ENCODE peak calls at places on chromosomes 6 and 20, in eight cellular contexts. V, W, M, N, R, A, Z and O are unnamed samples.
A peak's percentile ranks its signal among the peaks of the same experiment; 100 is the strongest.

GRCh38 chr6:43829470-43829869 is 59.5 kb downstream of the VEGFA start:
- DNase-seq in V (no peak), W (no peak), M (no peak), N (no peak), R (no peak), A (no peak), Z (no peak), O (no peak)

GRCh38 chr20:53582574-53583351 is 10.9 kb downstream of the ZNF217 start:
- DNase-seq in V (no peak), W (no peak), M (peak; percentile 63), N (peak; percentile 82), R (peak; percentile 77), A (peak; percentile 83), Z (peak; percentile 49), O (peak; percentile 74)

GRCh38 chr6:39688494-39688893 is 36.7 kb downstream of the KIF6 start:
- DNase-seq in V (no peak), W (no peak), M (no peak), N (no peak), R (peak; percentile 13), A (peak; percentile 70), Z (no peak), O (peak; percentile 44)

GRCh38 chr6:166476061-166476591 is 93.4 kb upstream of the MPC1 start:
- DNase-seq in V (no peak), W (no peak), M (no peak), N (no peak), R (no peak), A (no peak), Z (no peak), O (no peak)

GRCh38 chr6:42453027-42453648 is 1.4 kb upstream of the TRERF1 start:
- DNase-seq in V (peak; percentile 69), W (peak; percentile 86), M (peak; percentile 90), N (peak; percentile 58), R (peak; percentile 78), A (peak; percentile 83), Z (peak; percentile 93), O (no peak)

GRCh38 chr6:154356118-154356517 is 485 bp downstream of the IPCEF1 start:
- DNase-seq in V (no peak), W (no peak), M (no peak), N (no peak), R (no peak), A (no peak), Z (no peak), O (no peak)

GRCh38 chr6:166021429-166021828 is 146.2 kb downstream of the TBXT start:
- DNase-seq in V (no peak), W (no peak), M (no peak), N (no peak), R (no peak), A (no peak), Z (no peak), O (no peak)

GRCh38 chr6:128696651-128697391 is 176.4 kb upstream of the PTPRK start:
- DNase-seq in V (peak; percentile 16), W (no peak), M (no peak), N (no peak), R (peak; percentile 33), A (peak; percentile 74), Z (no peak), O (peak; percentile 39)

GRCh38 chr6:117590447-117590846 is 11.9 kb downstream of the GOPC start:
- DNase-seq in V (no peak), W (no peak), M (no peak), N (no peak), R (no peak), A (no peak), Z (no peak), O (no peak)

GRCh38 chr20:24990810-24991252 is 1.7 kb downstream of the APMAP start:
- DNase-seq in V (no peak), W (peak; percentile 15), M (no peak), N (no peak), R (no peak), A (no peak), Z (no peak), O (no peak)

GRCh38 chr20:33169176-33169794 is 1.3 kb downstream of the BPIFA2 start:
- DNase-seq in V (no peak), W (peak; percentile 31), M (no peak), N (no peak), R (no peak), A (peak; percentile 8), Z (no peak), O (no peak)

GRCh38 chr6:143677891-143678737 is at the start of gene PHACTR2:
- DNase-seq in V (peak; percentile 54), W (peak; percentile 73), M (peak; percentile 79), N (no peak), R (no peak), A (peak; percentile 63), Z (peak; percentile 88), O (peak; percentile 28)

GRCh38 chr20:46361386-46361785 is 45.0 kb downstream of the ELMO2 start:
- DNase-seq in V (no peak), W (no peak), M (peak; percentile 41), N (no peak), R (no peak), A (no peak), Z (no peak), O (no peak)

GRCh38 chr6:83804886-83805285 is 48.3 kb upstream of the RIPPLY2 start:
- DNase-seq in V (no peak), W (no peak), M (no peak), N (no peak), R (no peak), A (no peak), Z (no peak), O (no peak)

GRCh38 chr20:57072184-57072583 is 194.3 kb downstream of the BMP7 start:
- DNase-seq in V (no peak), W (no peak), M (peak; percentile 26), N (no peak), R (no peak), A (no peak), Z (no peak), O (no peak)

GRCh38 chr6:142867355-142867801 is 77.6 kb downstream of the HIVEP2 start:
- DNase-seq in V (no peak), W (no peak), M (no peak), N (no peak), R (no peak), A (no peak), Z (no peak), O (no peak)

GRCh38 chr6:155645328-155645727 is 189.7 kb upstream of the NOX3 start:
- DNase-seq in V (no peak), W (no peak), M (no peak), N (no peak), R (no peak), A (peak; percentile 27), Z (no peak), O (peak; percentile 6)

GRCh38 chr20:61526907-61527306 is 274.8 kb downstream of the CDH4 start:
- DNase-seq in V (no peak), W (no peak), M (no peak), N (no peak), R (no peak), A (no peak), Z (no peak), O (no peak)

DNA sequence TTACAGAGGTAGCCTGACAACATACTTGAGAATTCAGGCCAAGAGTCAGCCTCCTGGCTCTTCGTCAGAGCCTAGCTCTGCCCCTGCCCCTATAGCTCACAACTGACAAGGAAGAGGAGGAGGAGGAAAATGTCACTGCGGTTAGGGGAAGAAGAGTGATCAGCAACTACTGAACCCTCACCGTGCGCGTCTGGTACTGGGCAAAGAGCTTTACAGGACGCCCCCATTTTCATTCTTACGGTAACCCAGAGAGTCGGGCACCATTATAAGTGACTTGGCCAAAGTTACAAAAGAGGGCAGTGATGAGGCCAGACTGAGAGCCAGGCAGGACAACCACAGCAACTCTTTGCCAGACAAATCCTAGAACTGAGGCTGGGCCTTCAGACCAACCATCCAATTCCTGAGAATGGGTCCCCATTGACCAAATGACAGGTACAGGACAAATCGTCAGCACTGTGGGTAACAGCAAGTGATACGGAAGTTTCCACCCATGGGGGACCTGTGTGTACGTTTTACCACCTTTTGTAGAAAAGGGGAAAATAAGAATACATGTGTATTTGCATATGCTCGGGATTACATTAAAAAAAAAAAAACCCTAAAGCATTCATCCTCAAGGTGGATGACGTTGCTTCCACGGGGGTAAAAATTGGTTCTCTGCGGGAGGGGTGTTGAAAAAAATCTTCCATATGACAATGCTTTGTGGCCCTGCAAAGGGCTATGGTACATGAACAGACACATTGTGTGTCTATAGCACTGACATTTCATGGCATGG is 118.1 kb downstream of the NFATC2 start:
- DNase-seq in V (no peak), W (no peak), M (no peak), N (no peak), R (no peak), A (no peak), Z (no peak), O (no peak)
- TF ChIP-seq CTCF in V (no peak), W (no peak), M (no peak), N (no peak), R (no peak), A (no peak), Z (no peak), O (no peak)

DNA sequence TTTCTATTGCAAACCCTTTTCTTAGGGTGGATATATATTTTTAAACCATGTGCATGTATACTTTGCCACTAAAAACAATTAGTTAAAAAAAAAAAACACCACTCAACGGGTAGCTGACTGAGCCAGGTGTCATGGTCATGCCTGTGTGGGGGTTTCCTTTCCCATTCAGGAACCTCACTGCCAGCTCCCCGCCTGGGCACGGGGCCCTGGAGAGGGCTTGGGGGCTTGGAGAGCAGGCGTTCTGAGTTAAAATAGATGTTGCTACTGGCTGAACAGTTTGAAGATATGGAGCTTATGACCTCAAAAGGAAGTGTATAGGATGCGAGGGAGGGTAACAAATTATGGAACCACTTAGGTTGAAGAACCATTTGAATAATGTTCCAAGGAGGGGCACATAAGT is 9.8 kb downstream of the STX16 start:
- DNase-seq in V (no peak), W (no peak), M (no peak), N (no peak), R (no peak), A (no peak), Z (no peak), O (no peak)
- H3K4me3 ChIP-seq in V (no peak overlapping the region), W (no peak overlapping the region), M (no peak overlapping the region), N (no peak overlapping the region), R (no peak overlapping the region), A (no peak overlapping the region), Z (no peak overlapping the region), O (no peak overlapping the region)

DNA sequence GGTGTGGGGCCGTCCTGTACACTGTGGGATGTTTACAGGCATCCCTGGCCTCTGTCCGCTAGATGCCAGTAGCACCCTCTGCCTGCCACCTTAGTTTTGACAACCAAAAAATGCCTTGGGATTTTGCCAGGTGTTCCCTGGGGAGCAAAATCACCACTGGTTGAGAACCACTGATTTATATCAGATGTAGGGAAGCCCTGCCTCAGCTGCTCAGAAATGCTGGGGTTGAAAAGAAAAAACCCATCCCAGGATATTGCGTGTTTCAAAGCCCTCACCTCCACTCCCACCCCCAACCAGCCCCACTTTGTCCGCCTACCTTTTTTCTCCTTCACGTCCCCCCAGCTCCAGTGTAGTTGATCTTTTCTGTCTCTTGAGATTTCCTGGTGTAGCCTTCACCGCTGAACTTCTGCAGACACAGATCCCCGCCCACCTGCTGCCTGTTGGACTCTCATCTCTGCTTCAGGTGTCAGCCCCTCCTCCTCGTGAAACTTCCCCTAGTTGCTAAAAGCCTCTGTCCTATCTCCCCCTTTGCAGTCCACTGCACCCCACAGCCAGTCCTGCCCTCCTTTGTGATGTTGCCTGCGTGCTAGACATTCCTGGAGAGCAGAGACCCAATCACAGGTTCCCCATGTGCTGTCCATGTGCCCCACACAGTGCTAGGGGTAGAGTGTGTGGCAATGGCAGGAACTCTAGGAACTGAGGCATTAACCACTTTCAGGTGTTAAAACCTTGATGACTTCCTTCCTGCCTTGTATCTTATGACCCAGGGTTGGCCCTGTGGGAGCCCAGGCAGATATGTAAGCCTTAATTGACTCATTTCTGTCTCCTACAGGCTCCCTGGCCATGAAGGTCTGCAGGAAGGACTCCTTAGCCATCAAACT is 98.9 kb downstream of the TBC1D7 start:
- DNase-seq in V (peak; percentile 4), W (no peak), M (no peak), N (no peak), R (no peak), A (peak; percentile 2), Z (no peak), O (no peak)
- H3K27me3 ChIP-seq in V (peaks cover 19% of the 10 kb centered on the region), W (no peaks in the 10 kb centered on the region), M (no peaks in the 10 kb centered on the region), N (no peaks in the 10 kb centered on the region), R (no peaks in the 10 kb centered on the region), A (no peaks in the 10 kb centered on the region), Z (no peaks in the 10 kb centered on the region), O (no peaks in the 10 kb centered on the region)

GRCh38 chr6:35972471-35972985 is 51.6 kb upstream of the SRPK1 start:
- DNase-seq in V (no peak), W (no peak), M (no peak), N (no peak), R (no peak), A (no peak), Z (no peak), O (no peak)
- TF ChIP-seq CTCF in V (peak; percentile 38), W (no peak), M (no peak), N (no peak), R (peak; percentile 19), A (peak; percentile 29), Z (no peak), O (no peak)